ENCODE peak calls at places on chromosomes 6 and 20, in four cellular contexts. T, F, P and O are unnamed samples. For H3K9me3 and H3K4me1, the result is how much of the 10 kb centered on the place peaks cover.

GRCh38 chr6:54715990-54716389 is 130.6 kb upstream of the FAM83B start:
- DNase-seq in P (no peak), T (no peak), F (no peak), O (no peak)

GRCh38 chr6:89928604-89929003 is 34.3 kb downstream of the GJA10 start:
- DNase-seq in P (no peak), F (no peak), T (no peak), O (no peak)

GRCh38 chr6:106569444-106569843 is 59.9 kb downstream of the RTN4IP1 start:
- DNase-seq in T (no peak), F (no peak), P (no peak), O (no peak)

GRCh38 chr20:62699741-62700140 is 8.9 kb upstream of the NTSR1 start:
- DNase-seq in T (no peak), P (no peak), F (no peak), O (no peak)

GRCh38 chr20:6768228-6769185 is 1.0 kb downstream of the BMP2 start:
- DNase-seq in T (no peak), P (peak), F (peak), O (peak)

GRCh38 chr6:56475736-56476457 is 166.8 kb downstream of the DST start:
- DNase-seq in T (no peak), P (no peak), F (no peak), O (no peak)

GRCh38 chr6:21678990-21679389 is 85.4 kb downstream of the SOX4 start:
- DNase-seq in F (no peak), T (peak), P (no peak), O (no peak)

GRCh38 chr6:12160350-12160749 is 129.8 kb upstream of the EDN1 start:
- DNase-seq in P (no peak), T (no peak), F (no peak), O (no peak)

GRCh38 chr6:43496370-43497128 is 13.6 kb downstream of the LRRC73 start:
- DNase-seq in F (no peak), P (no peak), T (peak), O (no peak)

GRCh38 chr20:37697314-37697713 is 3.5 kb downstream of the CTNNBL1 start:
- DNase-seq in F (no peak), P (no peak), T (no peak), O (no peak)

GRCh38 chr6:116217069-116217468 is 36.8 kb downstream of the TSPYL4 start:
- DNase-seq in P (no peak), F (no peak), T (no peak), O (no peak)

GRCh38 chr6:121305957-121306607 is 28.2 kb downstream of the TBC1D32 start:
- DNase-seq in P (no peak), F (no peak), T (no peak), O (no peak)

GRCh38 chr6:154535146-154535545 is 24.7 kb upstream of the CNKSR3 start:
- DNase-seq in P (no peak), F (no peak), T (no peak), O (no peak)

GRCh38 chr6:157443066-157443800 is 62.2 kb downstream of the ZDHHC14 start:
- DNase-seq in T (no peak), F (no peak), P (no peak), O (no peak)

GRCh38 chr6:42877695-42878094 is 1.7 kb upstream of the RPL7L1 start:
- DNase-seq in T (no peak), P (no peak), F (no peak), O (no peak)

GRCh38 chr6:6008648-6009421 is 2.1 kb upstream of the NRN1 start:
- DNase-seq in P (peak), F (peak), T (no peak), O (peak)

GRCh38 chr6:31912186-31912585 is 10.3 kb upstream of the ZBTB12 start:
- DNase-seq in F (no peak), T (no peak), P (no peak), O (no peak)

GRCh38 chr6:139172567-139172966 is 37.7 kb downstream of the HECA start:
- DNase-seq in T (no peak), F (no peak), P (no peak), O (no peak)

GRCh38 chr20:47654370-47654769 is 130.9 kb downstream of the SULF2 start:
- DNase-seq in F (no peak), T (no peak), P (no peak), O (no peak)

GRCh38 chr6:162736933-162737332 is 9.2 kb downstream of the PACRG start:
- DNase-seq in F (no peak), T (no peak), P (no peak), O (no peak)

GRCh38 chr20:7629880-7630279 is 310.4 kb downstream of the HAO1 start:
- DNase-seq in P (no peak), F (no peak), T (no peak), O (no peak)

GRCh38 chr6:21666200-21666671 is 72.7 kb downstream of the SOX4 start:
- DNase-seq in P (no peak), T (no peak), F (no peak), O (no peak)

GRCh38 chr20:33568378-33569289 is 78.7 kb downstream of the CBFA2T2 start:
- DNase-seq in T (no peak), F (no peak), P (no peak), O (no peak)

GRCh38 chr6:25122001-25122400 is 157.2 kb upstream of the CARMIL1 start:
- DNase-seq in T (no peak), P (no peak), F (no peak), O (no peak)

GRCh38 chr6:17156112-17156921 is 54.5 kb downstream of the STMND1 start:
- DNase-seq in P (peak), F (no peak), T (peak), O (no peak)

DNA sequence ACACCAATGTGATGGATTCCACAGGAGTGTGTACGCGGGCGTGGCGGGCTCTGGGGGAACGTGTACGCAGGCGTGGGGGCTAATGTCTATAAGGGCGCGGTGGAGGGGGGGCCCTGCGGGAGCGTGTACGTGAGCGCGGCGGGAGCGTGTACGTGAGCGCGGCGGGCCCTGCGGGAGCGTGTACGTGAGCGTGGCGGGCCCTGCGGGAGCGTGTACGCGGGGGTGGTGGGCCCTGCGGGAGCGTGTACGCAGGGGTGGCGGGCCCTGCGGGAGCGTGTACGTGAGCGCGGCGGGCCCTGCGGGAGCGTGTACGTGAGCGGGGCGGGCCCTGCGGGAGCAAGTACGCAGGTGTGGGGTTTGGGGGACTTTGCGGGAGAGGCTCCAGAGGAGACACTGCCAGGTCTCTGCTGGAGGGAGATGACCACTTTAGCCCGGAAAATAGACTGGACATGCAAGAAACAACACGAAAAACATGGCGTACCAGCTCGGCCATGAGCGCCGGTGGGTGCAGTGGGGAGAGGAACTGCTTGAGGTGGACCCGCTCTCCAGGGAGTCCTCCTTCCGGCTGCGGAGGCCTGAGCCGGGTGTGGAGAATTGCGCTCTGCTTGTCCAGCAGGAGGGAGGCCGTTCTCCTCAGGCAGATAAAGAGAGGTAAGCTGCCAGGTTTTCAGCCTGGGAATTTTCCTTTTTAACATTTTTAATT is 27.8 kb upstream of the SMOC2 start:
- DNase-seq in T (no peak), F (no peak), P (no peak), O (peak)
- H3K9me3 ChIP-seq in T (under half), F (under half), P (under half), O (under half)

DNA sequence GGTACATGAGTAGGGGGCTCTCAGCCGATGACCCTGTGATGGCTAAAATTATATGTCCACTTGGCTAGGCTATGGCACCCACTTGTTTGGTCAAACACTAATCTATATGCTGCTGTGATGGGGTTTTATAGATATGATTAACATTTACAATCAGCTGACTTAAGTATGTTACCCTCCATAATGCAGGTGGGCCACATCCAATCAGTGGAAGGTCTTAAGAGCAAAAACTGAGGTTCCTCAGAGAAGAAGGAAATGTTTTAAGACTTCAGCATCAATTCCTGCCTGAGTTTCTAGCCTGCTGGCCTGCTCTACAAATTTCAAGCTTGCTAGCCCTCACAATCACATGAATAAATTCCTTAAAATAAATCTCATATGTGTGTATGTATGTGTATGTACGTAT is 18.9 kb upstream of the MAK start:
- DNase-seq in F (no peak), T (no peak), P (no peak), O (no peak)
- H3K4me1 ChIP-seq in F (under half), T (under half), P (under half), O (under half)

DNA sequence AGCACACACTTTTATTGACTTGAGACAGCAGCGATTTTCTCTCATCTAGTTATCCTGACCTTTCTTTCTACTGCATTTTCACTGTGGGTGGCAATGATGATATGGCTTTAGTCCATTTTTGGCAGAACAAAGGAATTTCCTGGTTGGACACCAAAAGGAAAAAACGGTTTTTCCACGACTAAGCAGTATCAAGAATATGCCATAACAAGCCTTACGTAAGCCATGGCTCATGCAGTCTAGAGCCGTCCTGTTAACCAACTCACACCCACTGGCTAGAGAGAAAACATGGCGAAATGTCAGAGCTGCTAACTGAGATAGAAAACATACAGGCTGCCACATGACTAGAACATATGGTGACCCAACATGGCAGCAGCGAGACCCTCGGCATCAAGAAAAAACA is 726.8 kb downstream of the KIF16B start:
- DNase-seq in T (no peak), P (no peak), F (no peak), O (no peak)
- H3K9me3 ChIP-seq in T (under half), P (under half), F (under half), O (under half)

DNA sequence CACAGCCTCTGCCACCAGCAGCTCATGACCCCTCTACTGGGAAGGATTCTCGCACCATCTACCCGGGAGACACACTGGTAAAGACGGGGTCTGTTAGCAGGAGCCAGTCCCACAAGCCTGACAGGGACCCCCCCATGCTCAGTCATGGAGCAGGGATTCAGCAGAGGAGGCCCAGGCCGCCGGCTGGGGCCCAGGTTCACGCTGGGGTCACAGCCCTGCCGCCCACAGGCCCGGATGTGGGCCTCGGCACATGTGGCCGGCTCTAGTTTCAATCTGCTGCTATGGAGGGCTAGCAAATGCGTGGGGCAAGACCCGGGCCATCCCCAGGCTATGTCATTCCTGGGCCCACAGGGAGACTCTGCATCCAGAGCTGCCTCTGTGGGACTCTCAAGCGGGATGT is 25.1 kb downstream of the PXDC1 start:
- DNase-seq in P (no peak), F (no peak), T (no peak), O (no peak)
- H3K4me1 ChIP-seq in P (under half), F (under half), T (under half), O (under half)